ENCODE peak calls at places on chromosomes 11 and 22, in six cellular contexts. One of them, this sample, is unnamed.

GRCh38 chr11:134278356-134278755 is 2.2 kb downstream of the GLB1L3 start:
- DNase-seq in GM12878: no peak
- DNase-seq in WTC11: no peak
- DNase-seq in GM23338: no peak
- DNase-seq in H1: no peak
- DNase-seq in HepG2: no peak
- DNase-seq in this sample: no peak

GRCh38 chr11:4087551-4087950 is 7.0 kb upstream of the RRM1 start:
- DNase-seq in GM12878: no peak
- DNase-seq in HepG2: no peak
- DNase-seq in WTC11: no peak
- DNase-seq in H1: no peak
- DNase-seq in GM23338: peak
- DNase-seq in this sample: no peak

GRCh38 chr11:128694618-128695481 is 978 bp downstream of the FLI1 start:
- DNase-seq in H1: no peak
- DNase-seq in HepG2: no peak
- DNase-seq in GM12878: no peak
- DNase-seq in GM23338: peak
- DNase-seq in WTC11: peak
- DNase-seq in this sample: no peak

GRCh38 chr11:132050081-132050480 is 679.7 kb downstream of the NTM start:
- DNase-seq in GM23338: no peak
- DNase-seq in H1: no peak
- DNase-seq in HepG2: no peak
- DNase-seq in GM12878: no peak
- DNase-seq in WTC11: no peak
- DNase-seq in this sample: no peak

GRCh38 chr11:68651208-68651984 is 32.9 kb upstream of the GAL start:
- DNase-seq in H1: no peak
- DNase-seq in GM23338: peak
- DNase-seq in GM12878: no peak
- DNase-seq in HepG2: no peak
- DNase-seq in WTC11: no peak
- DNase-seq in this sample: no peak

GRCh38 chr22:40597541-40598453 is 38.7 kb downstream of the MRTFA start:
- DNase-seq in H1: no peak
- DNase-seq in GM12878: no peak
- DNase-seq in HepG2: no peak
- DNase-seq in WTC11: no peak
- DNase-seq in GM23338: no peak
- DNase-seq in this sample: no peak

GRCh38 chr11:18012314-18012905 is 437 bp downstream of the SERGEF start:
- DNase-seq in H1: no peak
- DNase-seq in GM12878: no peak
- DNase-seq in HepG2: peak
- DNase-seq in WTC11: no peak
- DNase-seq in GM23338: peak
- DNase-seq in this sample: peak

GRCh38 chr11:12163181-12163841 is 52.9 kb downstream of the MICAL2 start:
- DNase-seq in WTC11: no peak
- DNase-seq in GM23338: no peak
- DNase-seq in HepG2: peak
- DNase-seq in H1: no peak
- DNase-seq in GM12878: no peak
- DNase-seq in this sample: no peak

GRCh38 chr11:58592760-58593472 is 14.1 kb downstream of the ZFP91 start:
- DNase-seq in GM12878: no peak
- DNase-seq in WTC11: no peak
- DNase-seq in HepG2: no peak
- DNase-seq in H1: no peak
- DNase-seq in GM23338: no peak
- DNase-seq in this sample: no peak

GRCh38 chr11:86427441-86427840 is 52.8 kb downstream of the CCDC81 start:
- DNase-seq in H1: no peak
- DNase-seq in GM12878: no peak
- DNase-seq in WTC11: no peak
- DNase-seq in GM23338: no peak
- DNase-seq in HepG2: no peak
- DNase-seq in this sample: no peak

GRCh38 chr11:130181295-130182272 is 22.0 kb downstream of the ST14 start:
- DNase-seq in WTC11: no peak
- DNase-seq in GM23338: no peak
- DNase-seq in GM12878: no peak
- DNase-seq in H1: no peak
- DNase-seq in HepG2: peak
- DNase-seq in this sample: no peak

DNA sequence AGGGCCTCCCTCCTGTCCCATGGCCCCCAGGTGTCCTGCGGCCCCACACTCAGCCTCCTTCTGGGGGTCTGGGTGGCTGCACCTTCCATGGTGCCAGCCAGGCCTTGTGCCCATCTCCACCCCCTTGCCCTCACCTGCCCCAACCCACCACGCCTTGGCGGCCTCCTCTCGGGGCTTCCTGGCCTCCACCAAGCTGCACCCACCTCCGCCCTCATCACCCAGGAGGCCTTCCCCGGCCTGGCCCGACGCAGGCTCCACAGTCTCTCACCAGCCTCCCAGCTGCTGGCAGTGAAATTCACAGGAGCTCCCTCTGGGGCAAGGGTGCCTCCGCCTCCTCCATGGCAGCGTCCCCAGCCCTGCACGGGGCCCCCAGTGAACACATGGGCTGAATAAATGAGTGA is 35.9 kb upstream of the WNT7B start:
- DNase-seq in WTC11: no peak
- DNase-seq in H1: no peak
- DNase-seq in GM23338: no peak
- DNase-seq in GM12878: no peak
- DNase-seq in HepG2: no peak
- DNase-seq in this sample: no peak
- TF ChIP-seq CREB1 in WTC11: no peak
- TF ChIP-seq CREB1 in H1: no peak
- TF ChIP-seq CREB1 in GM23338: no peak
- TF ChIP-seq CREB1 in GM12878: no peak
- TF ChIP-seq CREB1 in HepG2: no peak
- TF ChIP-seq CREB1 in this sample: no peak

DNA sequence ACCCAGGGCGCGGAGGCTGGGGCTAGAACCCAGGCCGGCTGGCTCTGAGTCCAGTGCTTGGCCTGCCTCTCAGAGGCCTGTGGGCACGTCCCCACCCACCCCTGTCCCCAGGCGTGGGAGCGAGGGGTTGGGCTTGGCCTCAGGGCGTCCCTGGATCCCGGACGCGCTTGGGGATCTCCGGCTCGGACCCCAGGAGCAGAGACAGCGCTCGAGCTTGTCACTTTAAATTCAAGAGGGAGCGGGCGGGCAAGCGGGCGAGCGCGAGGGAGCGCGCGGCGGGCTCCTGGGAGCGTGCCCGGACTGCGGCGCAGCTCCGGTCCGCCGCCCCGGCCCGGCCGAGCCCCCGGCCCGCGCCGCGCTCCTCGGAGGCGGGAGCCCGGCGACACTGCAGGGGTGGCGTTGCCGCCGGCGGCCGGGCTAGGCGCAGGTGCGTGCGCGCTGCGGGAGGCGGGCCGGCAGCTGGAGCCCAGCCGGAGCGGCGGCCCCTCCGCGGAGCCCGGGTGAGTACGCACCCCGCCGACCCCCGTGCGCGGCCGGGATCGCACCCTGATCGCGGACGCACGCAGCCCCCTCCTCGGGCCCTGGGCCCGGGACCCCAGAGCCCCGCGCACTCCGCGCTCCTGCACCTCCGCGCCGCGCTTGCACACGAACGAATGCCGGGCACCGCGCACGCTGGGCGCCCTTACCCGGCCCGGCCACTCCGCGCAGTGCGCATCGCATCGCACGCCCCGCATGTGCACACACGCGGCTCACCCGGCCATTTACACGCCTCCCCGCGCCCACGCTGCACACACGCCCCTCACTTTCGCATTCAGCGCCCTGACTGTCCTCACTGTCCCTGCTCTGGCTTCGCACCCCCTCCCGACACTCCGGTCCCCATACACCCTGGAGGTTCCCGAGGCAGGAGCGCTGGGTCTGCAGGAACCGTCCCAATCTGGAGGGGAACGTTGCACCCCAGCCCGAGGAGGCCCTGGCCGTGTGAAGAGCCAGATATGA is at the start of gene SYT12:
- DNase-seq in GM12878: no peak
- DNase-seq in WTC11: peak
- DNase-seq in GM23338: peak
- DNase-seq in HepG2: no peak
- DNase-seq in H1: no peak
- DNase-seq in this sample: no peak
- TF ChIP-seq CREB1 in GM12878: no peak
- TF ChIP-seq CREB1 in WTC11: no peak
- TF ChIP-seq CREB1 in GM23338: no peak
- TF ChIP-seq CREB1 in HepG2: no peak
- TF ChIP-seq CREB1 in H1: peak
- TF ChIP-seq CREB1 in this sample: no peak

DNA sequence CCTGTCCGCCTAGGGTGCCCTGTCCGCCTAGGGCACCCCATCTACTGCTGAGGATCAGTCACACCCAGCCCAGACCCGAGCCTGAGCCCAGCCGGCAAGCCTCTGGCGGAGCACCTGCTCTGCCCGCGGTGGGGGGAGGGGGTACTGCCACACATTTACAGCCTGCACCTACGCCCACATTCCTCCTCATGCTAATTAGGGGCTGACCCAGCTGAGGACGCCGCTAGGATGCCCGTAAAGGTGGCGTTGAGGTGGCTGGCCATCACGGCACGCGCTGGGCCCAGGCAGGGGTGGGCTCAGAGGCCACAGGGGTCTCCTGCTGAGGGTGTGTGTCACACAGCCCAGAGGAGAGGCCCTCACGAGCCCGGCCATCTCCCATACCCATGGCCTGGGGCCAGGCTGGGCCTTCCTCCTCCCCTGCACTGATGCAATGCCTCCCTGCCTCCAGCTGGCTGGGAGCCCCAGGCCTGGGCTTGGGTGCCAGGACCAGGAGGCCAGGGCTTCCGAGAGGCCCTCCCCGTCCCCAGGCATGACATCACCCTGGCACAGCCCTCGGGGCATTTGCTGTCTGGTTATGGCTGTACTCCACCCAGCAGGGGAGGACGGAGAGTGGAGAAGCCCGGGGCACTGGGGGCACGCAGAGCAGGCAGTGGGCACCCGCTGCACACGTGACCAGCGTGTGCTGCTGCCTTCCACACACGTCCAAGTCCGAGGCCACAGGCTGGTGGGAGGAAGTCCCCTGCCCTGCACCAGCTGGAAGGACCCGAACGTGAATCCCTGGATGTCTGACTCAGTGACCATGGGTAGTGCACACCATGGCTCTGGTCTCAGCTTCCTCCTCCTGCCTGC is 12.7 kb downstream of the DUSP8 start:
- DNase-seq in H1: no peak
- DNase-seq in GM23338: peak
- DNase-seq in WTC11: peak
- DNase-seq in HepG2: no peak
- DNase-seq in GM12878: no peak
- DNase-seq in this sample: no peak
- TF ChIP-seq CREB1 in H1: no peak
- TF ChIP-seq CREB1 in GM23338: peak
- TF ChIP-seq CREB1 in WTC11: no peak
- TF ChIP-seq CREB1 in HepG2: no peak
- TF ChIP-seq CREB1 in GM12878: no peak
- TF ChIP-seq CREB1 in this sample: no peak

DNA sequence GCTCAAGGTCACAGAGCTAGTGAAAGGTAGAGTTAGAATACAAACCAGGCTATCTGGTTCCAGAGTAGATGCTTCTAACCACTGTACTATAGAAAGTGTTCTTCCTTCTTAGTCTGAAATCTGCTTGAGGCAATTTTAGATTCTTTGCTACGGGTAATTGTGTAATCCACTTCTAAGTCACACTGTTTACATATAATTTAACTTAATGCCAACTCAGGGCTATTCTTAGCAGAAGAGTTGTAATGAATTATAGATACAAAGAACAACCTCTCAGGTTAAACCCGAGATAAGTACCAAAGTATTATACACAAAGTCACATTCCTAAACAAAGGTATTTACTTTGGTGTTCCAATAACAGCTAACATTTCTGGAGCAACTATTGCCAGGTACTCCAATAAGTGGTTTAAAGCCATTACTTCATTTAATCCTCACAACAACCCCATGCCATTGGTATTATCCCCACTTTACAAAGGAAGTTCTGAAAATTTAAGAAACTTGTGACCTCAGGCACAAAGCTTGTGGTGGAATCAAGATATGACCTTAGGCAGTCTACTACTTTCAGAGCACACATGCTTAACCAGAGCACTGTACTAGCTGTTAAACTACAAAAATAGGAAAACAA is 31.1 kb upstream of the DDI1 start:
- DNase-seq in GM12878: no peak
- DNase-seq in GM23338: no peak
- DNase-seq in H1: no peak
- DNase-seq in WTC11: no peak
- DNase-seq in HepG2: no peak
- DNase-seq in this sample: no peak
- TF ChIP-seq CREB1 in GM12878: no peak
- TF ChIP-seq CREB1 in GM23338: no peak
- TF ChIP-seq CREB1 in H1: no peak
- TF ChIP-seq CREB1 in WTC11: no peak
- TF ChIP-seq CREB1 in HepG2: no peak
- TF ChIP-seq CREB1 in this sample: no peak

DNA sequence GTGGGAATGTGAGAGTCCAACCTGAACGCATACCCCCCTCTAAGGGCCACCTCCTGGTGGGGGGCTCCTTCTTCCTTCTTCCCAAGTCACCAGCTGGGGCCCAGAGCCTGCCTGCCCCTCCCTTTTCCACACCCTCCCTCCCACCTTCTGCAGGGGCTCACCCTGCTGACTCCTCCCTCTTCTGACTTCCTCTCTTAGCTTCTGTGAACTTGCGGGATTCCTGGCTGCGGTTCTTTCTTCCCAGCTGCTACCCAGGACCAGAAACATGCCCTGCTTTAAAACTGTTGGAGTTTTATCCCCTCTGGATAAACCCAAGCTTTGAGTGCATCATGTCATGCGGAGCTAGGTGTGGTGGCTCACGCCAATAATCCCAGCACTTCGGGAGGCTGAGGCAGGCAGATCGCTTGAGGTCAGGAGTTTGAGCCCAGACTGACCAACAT is 10.2 kb downstream of the LRRC74B start:
- DNase-seq in H1: no peak
- DNase-seq in GM12878: no peak
- DNase-seq in GM23338: peak
- DNase-seq in HepG2: no peak
- DNase-seq in WTC11: no peak
- DNase-seq in this sample: peak
- TF ChIP-seq CREB1 in H1: no peak
- TF ChIP-seq CREB1 in GM12878: no peak
- TF ChIP-seq CREB1 in GM23338: no peak
- TF ChIP-seq CREB1 in HepG2: no peak
- TF ChIP-seq CREB1 in WTC11: no peak
- TF ChIP-seq CREB1 in this sample: no peak

DNA sequence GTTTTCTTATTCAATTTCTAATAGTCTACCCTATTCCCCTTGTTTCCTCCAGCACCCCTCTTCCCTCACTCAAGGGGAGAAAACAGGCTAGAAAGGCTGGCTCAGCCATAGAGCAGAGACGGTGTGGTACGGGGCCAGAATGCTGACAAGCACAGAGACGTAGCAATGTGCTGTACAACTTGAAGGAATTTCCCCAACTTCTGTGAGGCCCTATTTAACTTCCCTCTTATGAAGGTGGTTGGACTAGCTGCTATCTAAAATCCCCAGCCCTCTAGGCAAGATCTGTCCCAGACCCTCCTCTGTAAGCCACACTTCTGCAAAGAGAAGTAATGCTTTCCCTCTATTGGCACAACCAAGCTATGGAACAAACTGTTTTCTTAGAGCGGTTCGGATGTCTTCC is 37.9 kb downstream of the PLEKHA7 start:
- DNase-seq in GM12878: no peak
- DNase-seq in GM23338: no peak
- DNase-seq in WTC11: no peak
- DNase-seq in HepG2: no peak
- DNase-seq in H1: no peak
- DNase-seq in this sample: no peak
- TF ChIP-seq CREB1 in GM12878: no peak
- TF ChIP-seq CREB1 in GM23338: no peak
- TF ChIP-seq CREB1 in WTC11: no peak
- TF ChIP-seq CREB1 in HepG2: no peak
- TF ChIP-seq CREB1 in H1: no peak
- TF ChIP-seq CREB1 in this sample: no peak